ENCODE peak calls at places on chromosomes 5 and 9, in ten cellular contexts. K is GM10248, H is HFF-Myc, O is A549, A is tibial artery, Z is mesothelial cell of epicardium, C is neural progenitor cell, S is AG04450, F is OCI-LY7, Q is uterus. D is an unnamed sample.

GRCh38 chr9:127863179-127863578 is 8.7 kb upstream of the ENG start:
- DNase-seq in Q (no peak), K (no peak), S (no peak), A (no peak), H (no peak), C (no peak), O (no peak), Z (no peak), F (no peak), D (no peak)

GRCh38 chr5:1847611-1848010 is 35.1 kb downstream of the IRX4 start:
- DNase-seq in F (no peak), K (no peak), A (no peak), H (no peak), Z (no peak), S (no peak), Q (no peak), C (no peak), O (no peak), D (no peak)

GRCh38 chr5:147190236-147190815 is 44.5 kb upstream of the STK32A start:
- DNase-seq in K (no peak), Q (no peak), O (no peak), H (no peak), C (no peak), A (no peak), F (no peak), S (no peak), Z (no peak), D (no peak)

GRCh38 chr5:74241751-74242140 is 398.8 kb downstream of the ENC1 start:
- DNase-seq in O (no peak), S (no peak), K (no peak), A (no peak), H (no peak), Q (no peak), C (no peak), F (no peak), Z (no peak), D (no peak)

GRCh38 chr9:111450114-111450513 is 34.1 kb downstream of the ECPAS start:
- DNase-seq in S (no peak), Q (no peak), O (no peak), K (no peak), Z (no peak), C (no peak), F (no peak), H (no peak), A (no peak), D (no peak)

GRCh38 chr5:159737263-159737662 is 179.0 kb upstream of the ADRA1B start:
- DNase-seq in Q (no peak), S (no peak), A (peak), F (no peak), K (no peak), C (no peak), H (no peak), Z (no peak), O (no peak), D (no peak)

GRCh38 chr5:170216262-170216864 is 16.4 kb upstream of the C5orf58 start:
- DNase-seq in O (peak), Q (no peak), A (no peak), Z (no peak), F (peak), H (peak), C (peak), S (no peak), K (no peak), D (no peak)

GRCh38 chr5:127431977-127432376 is 85.5 kb upstream of the PRRC1 start:
- DNase-seq in A (no peak), C (no peak), Z (no peak), F (no peak), S (no peak), O (no peak), Q (no peak), K (no peak), H (no peak), D (no peak)

GRCh38 chr5:42718591-42718990 is 38.0 kb upstream of the CCDC152 start:
- DNase-seq in Q (no peak), K (no peak), H (no peak), F (no peak), O (no peak), S (no peak), Z (no peak), C (no peak), A (no peak), D (no peak)

GRCh38 chr5:157303667-157304327 is 37.9 kb downstream of the CYFIP2 start:
- DNase-seq in K (no peak), H (no peak), Z (no peak), O (peak), F (peak), A (no peak), C (peak), S (no peak), Q (no peak), D (no peak)

GRCh38 chr9:706606-707451 is 134.7 kb upstream of the DMRT1 start:
- DNase-seq in Z (peak), K (peak), C (peak), O (no peak), F (no peak), H (no peak), S (no peak), A (peak), Q (peak), D (peak)

GRCh38 chr9:88991066-88992030 is at the start of gene S1PR3:
- DNase-seq in Q (peak), K (no peak), S (no peak), A (peak), O (peak), Z (peak), F (peak), C (peak), H (no peak), D (peak)

DNA sequence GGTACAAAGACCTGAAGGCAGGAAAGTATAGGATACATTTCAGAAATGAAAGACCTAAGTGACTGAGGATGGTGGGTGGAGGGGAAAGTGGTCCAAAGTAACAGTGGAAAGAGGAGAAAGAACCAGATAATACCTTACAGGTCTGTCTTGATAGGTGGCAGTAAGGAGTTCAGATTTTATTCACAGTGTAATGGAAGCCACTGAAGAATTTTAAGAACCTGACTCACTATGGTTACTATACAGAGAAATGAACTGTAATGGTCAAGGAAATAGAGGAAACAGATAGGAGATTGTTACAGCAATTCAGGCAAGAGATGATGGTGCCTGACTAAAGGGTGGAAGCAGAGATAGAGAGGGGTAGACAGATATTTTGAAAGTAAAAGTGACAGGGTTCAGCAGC is 46.5 kb downstream of the EPB41L4A start:
- DNase-seq in F (no peak), K (no peak), Z (no peak), A (no peak), S (no peak), H (no peak), Q (no peak), C (no peak), O (peak), D (no peak)
- TF ChIP-seq CTCF in F (peak), K (no peak), Z (no peak), A (no peak), S (no peak), H (no peak), Q (no peak), C (no peak), O (no peak), D (no peak)

GRCh38 chr5:167759411-167759821 is 532.0 kb upstream of the WWC1 start:
- DNase-seq in H (no peak), F (no peak), Q (no peak), C (no peak), A (no peak), S (no peak), O (peak), Z (no peak), K (no peak), D (no peak)

GRCh38 chr5:167753725-167754490 is 537.5 kb upstream of the WWC1 start:
- DNase-seq in O (no peak), A (no peak), C (no peak), F (no peak), K (no peak), Q (no peak), S (no peak), H (no peak), Z (no peak), D (no peak)

GRCh38 chr5:167755420-167755819 is 536.0 kb upstream of the WWC1 start:
- DNase-seq in F (no peak), C (no peak), H (no peak), Q (no peak), K (no peak), O (no peak), S (no peak), A (no peak), Z (no peak), D (no peak)

DNA sequence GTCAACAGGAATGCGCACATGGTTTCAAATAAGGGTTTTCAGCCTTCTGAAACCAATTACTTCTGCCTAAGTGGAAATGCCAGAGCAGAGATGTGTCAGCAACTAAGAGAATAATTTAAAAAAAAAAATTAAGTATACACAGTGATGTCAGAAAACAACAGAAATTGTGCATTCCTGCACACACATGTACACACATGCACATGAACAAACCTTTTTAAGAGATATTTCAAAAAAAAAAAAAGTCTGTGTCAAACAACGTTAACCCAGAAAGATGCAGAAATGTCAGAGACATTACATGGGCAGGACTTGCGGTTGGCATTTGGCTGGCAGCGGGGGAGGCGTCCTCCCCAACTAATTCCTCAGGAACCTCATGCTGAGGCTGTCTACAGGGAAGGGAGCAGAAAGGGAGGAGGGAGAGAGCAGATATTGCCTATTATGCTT is 536.9 kb upstream of the WWC1 start:
- DNase-seq in Q (no peak), H (peak), F (no peak), A (no peak), K (no peak), Z (no peak), O (no peak), S (no peak), C (no peak), D (no peak)
- TF ChIP-seq CTCF in Q (no peak), H (no peak), F (no peak), A (no peak), K (no peak), Z (no peak), O (no peak), S (no peak), C (no peak), D (no peak)

GRCh38 chr9:109737295-109737694 is 42.7 kb upstream of the PALM2AKAP2 start:
- DNase-seq in K (no peak), C (no peak), O (no peak), Q (no peak), S (no peak), Z (no peak), H (no peak), A (no peak), F (no peak), D (no peak)
- TF ChIP-seq CTCF in K (no peak), C (no peak), O (no peak), Q (no peak), S (no peak), Z (no peak), H (no peak), A (no peak), F (no peak), D (no peak)

GRCh38 chr9:123925820-123926219 is 4.1 kb downstream of the DENND1A start:
- DNase-seq in F (no peak), C (no peak), S (no peak), K (no peak), Z (no peak), O (no peak), Q (no peak), H (peak), A (no peak), D (no peak)

GRCh38 chr9:123923884-123924283 is 6.0 kb downstream of the DENND1A start:
- DNase-seq in K (no peak), A (no peak), Q (no peak), S (no peak), O (no peak), F (no peak), C (no peak), H (no peak), Z (no peak), D (no peak)

GRCh38 chr9:123923377-123923776 is 6.5 kb downstream of the DENND1A start:
- DNase-seq in C (no peak), F (no peak), H (no peak), Q (no peak), O (no peak), K (no peak), Z (no peak), S (no peak), A (no peak), D (no peak)

GRCh38 chr9:123925161-123925560 is 4.8 kb downstream of the DENND1A start:
- DNase-seq in Q (no peak), O (no peak), F (no peak), K (no peak), A (no peak), Z (no peak), S (no peak), C (no peak), H (no peak), D (no peak)

GRCh38 chr9:123924727-123925126 is 5.2 kb downstream of the DENND1A start:
- DNase-seq in A (no peak), H (no peak), K (no peak), C (no peak), S (no peak), Q (no peak), O (no peak), Z (no peak), F (no peak), D (no peak)
- TF ChIP-seq CTCF in A (no peak), H (no peak), K (no peak), C (no peak), S (no peak), Q (no peak), O (no peak), Z (no peak), F (no peak), D (no peak)

GRCh38 chr9:137535120-137535428 is 15.1 kb downstream of the PNPLA7 start:
- DNase-seq in H (no peak), O (no peak), S (no peak), Q (no peak), F (no peak), K (no peak), C (no peak), A (no peak), Z (no peak), D (no peak)
- TF ChIP-seq CTCF in H (no peak), O (no peak), S (no peak), Q (no peak), F (peak), K (no peak), C (no peak), A (no peak), Z (no peak), D (no peak)

GRCh38 chr9:36970007-36970888 is 63.8 kb downstream of the PAX5 start:
- DNase-seq in F (no peak), O (peak), Q (no peak), H (no peak), C (no peak), Z (no peak), K (no peak), A (no peak), S (no peak), D (no peak)

GRCh38 chr9:36968574-36969215 is 65.4 kb downstream of the PAX5 start:
- DNase-seq in H (no peak), C (no peak), F (no peak), Z (no peak), O (no peak), A (no peak), Q (no peak), S (no peak), K (no peak), D (no peak)

GRCh38 chr9:36971935-36972488 is 62.1 kb downstream of the PAX5 start:
- DNase-seq in F (no peak), K (no peak), A (no peak), H (no peak), S (no peak), C (no peak), Z (no peak), O (no peak), Q (no peak), D (no peak)

GRCh38 chr9:36967997-36968396 is 66.1 kb downstream of the PAX5 start:
- DNase-seq in S (no peak), Z (no peak), Q (no peak), H (no peak), C (no peak), A (no peak), K (no peak), F (no peak), O (no peak), D (no peak)

DNA sequence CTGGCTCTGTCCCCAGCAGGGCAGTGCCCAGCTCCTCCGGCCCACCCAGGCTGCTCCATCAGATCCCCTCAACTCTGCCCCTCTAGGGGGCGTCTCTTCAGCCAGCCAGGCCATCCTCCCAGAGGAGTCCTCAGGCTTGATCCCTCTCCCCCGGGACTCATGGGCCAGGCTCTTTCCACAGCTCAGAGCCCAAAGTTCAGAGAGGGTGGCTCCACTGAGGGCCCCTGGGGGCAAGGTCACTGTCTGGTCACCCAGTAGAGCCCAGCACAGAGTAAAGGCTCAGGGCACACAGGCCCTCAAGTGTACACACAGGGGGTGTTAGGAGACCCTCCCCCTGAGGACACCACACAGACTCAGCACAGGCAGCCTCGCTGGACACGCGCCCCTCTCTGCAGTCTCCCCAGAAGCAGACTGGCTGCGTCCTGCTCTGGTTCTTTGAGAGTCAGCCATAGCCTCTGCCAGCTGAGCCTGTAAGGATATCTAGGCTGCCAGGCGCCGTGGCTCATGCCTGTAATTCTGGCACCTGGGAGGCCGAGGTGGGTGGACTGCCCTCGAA is 64.8 kb downstream of the PAX5 start:
- DNase-seq in C (peak), Z (no peak), O (no peak), F (no peak), S (no peak), K (no peak), H (no peak), Q (no peak), A (no peak), D (no peak)
- TF ChIP-seq CTCF in C (peak), Z (no peak), O (no peak), F (no peak), S (no peak), K (no peak), H (peak), Q (no peak), A (no peak), D (no peak)

GRCh38 chr5:56270058-56270457 is 36.9 kb upstream of the ANKRD55 start:
- DNase-seq in Z (no peak), Q (no peak), K (no peak), O (peak), S (no peak), A (no peak), F (peak), C (no peak), H (no peak), D (no peak)

GRCh38 chr5:56272765-56273164 is 39.6 kb upstream of the ANKRD55 start:
- DNase-seq in O (no peak), Q (no peak), C (no peak), A (no peak), Z (no peak), H (no peak), K (no peak), F (no peak), S (no peak), D (no peak)

GRCh38 chr5:56270568-56271392 is 37.6 kb upstream of the ANKRD55 start:
- DNase-seq in K (peak), F (peak), S (peak), C (peak), A (peak), H (peak), Q (peak), Z (peak), O (peak), D (peak)

GRCh38 chr5:56273376-56274005 is 40.4 kb upstream of the ANKRD55 start:
- DNase-seq in Q (no peak), Z (no peak), O (no peak), S (no peak), H (no peak), F (no peak), A (no peak), C (no peak), K (no peak), D (no peak)

DNA sequence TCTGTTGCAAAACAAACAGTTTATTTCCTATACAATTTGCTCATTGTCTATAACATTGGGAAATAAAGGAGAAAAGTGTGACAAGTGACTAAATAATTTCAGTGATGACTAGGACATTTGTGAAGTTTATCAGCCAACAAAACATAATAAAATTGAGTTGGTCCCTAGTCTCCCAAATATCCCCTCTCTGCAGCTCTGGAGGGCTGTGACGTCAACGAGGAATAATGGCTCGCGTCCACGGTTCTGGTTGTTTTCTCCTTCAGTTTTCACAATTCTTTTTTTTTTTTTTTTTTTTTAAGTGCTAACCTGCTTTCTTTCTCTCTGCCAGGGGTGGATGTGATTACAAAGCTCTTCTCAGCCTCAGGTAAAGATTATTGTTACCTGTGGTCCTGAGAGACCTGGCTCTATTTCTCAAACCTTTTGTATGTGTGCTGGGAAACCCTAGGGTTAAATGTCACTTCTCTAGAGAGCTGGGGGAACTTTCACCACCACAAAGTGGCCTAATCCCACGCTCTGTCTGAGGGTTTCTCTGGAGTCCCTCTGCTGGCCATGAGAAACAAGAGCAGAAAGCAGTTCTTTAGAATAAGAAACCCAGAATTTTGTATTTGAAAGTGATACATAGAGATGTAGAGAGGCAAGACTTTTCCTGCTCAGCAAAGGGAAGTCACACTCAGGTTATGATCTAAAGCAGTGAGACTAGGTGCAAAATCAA is 36.2 kb upstream of the ANKRD55 start:
- DNase-seq in O (peak), A (no peak), C (peak), F (peak), S (no peak), Q (peak), K (peak), H (no peak), Z (no peak), D (no peak)
- TF ChIP-seq CTCF in O (peak), A (peak), C (peak), F (peak), S (peak), Q (peak), K (peak), H (peak), Z (peak), D (no peak)

DNA sequence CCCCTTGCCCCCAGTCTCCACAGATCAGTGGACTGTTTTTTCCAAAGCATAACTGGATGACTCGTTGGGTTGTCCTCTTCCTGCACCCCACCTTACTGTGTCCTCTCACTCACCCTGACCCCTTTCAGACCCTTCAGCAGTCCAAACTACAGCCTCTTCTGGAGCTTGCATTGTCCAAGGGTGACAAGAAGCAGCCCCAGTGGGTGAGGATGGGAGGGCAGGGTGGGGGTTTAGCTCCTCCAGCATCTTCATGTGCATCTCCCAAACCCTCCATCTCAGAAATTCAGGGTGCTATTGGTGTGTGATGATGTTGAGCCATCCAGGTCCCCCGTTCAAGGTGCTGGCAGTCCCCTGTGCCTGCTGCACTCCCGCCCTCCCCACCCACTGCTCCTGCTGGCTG is 62.4 kb upstream of the COL15A1 start:
- DNase-seq in Z (no peak), A (no peak), S (no peak), O (no peak), K (no peak), Q (no peak), H (no peak), C (no peak), F (no peak), D (no peak)
- TF ChIP-seq CTCF in Z (no peak), A (no peak), S (no peak), O (no peak), K (no peak), Q (no peak), H (no peak), C (no peak), F (no peak), D (no peak)

D was measured in suprapubic skin.